ENCODE peak calls at places on chromosomes 6 and 20, in six cellular contexts. I is heart right ventricle; U is lung; Q is CD4-positive, CD25-positive, alpha-beta regulatory T cell; Z is astrocyte; O is left ventricle myocardium inferior. F is an unnamed sample. For H3K4me1, the result is how much of the 10 kb centered on the place peaks cover.

GRCh38 chr6:107337342-107337741 is 122.0 kb downstream of the PDSS2 start:
- DNase-seq in I (no peak), U (no peak), Q (no peak), Z (no peak), O (no peak), F (no peak)

GRCh38 chr6:2111162-2111677 is 134.2 kb downstream of the GMDS start:
- DNase-seq in I (no peak), U (no peak), Q (no peak), Z (peak), O (no peak), F (no peak)

GRCh38 chr6:34004706-34005105 is 141.2 kb downstream of the GRM4 start:
- DNase-seq in I (no peak), U (no peak), Q (no peak), Z (no peak), O (no peak), F (no peak)

GRCh38 chr6:4806308-4807190 is 30.3 kb downstream of the CDYL start:
- DNase-seq in I (no peak), U (no peak), Q (no peak), Z (no peak), O (no peak), F (no peak)

GRCh38 chr6:125222531-125223455 is 69.2 kb downstream of the TPD52L1 start:
- DNase-seq in I (no peak), U (no peak), Q (no peak), Z (no peak), O (no peak), F (no peak)

GRCh38 chr6:139531148-139531547 is 156.7 kb upstream of the CITED2 start:
- DNase-seq in I (no peak), U (no peak), Q (peak), Z (peak), O (no peak), F (no peak)

GRCh38 chr20:18019068-18019467 is 38.6 kb downstream of the OVOL2 start:
- DNase-seq in I (no peak), U (no peak), Q (no peak), Z (no peak), O (no peak), F (no peak)

GRCh38 chr6:134093007-134093573 is 40.7 kb upstream of the SLC2A12 start:
- DNase-seq in I (no peak), U (no peak), Q (no peak), Z (no peak), O (no peak), F (no peak)

GRCh38 chr6:110173506-110174132 is 5.9 kb downstream of the WASF1 start:
- DNase-seq in I (no peak), U (no peak), Q (no peak), Z (peak), O (no peak), F (no peak)

GRCh38 chr6:138465007-138465645 is 34.2 kb downstream of the NHSL1 start:
- DNase-seq in I (no peak), U (no peak), Q (no peak), Z (peak), O (no peak), F (no peak)

GRCh38 chr6:141169419-141169818 is 963.3 kb upstream of the GJE1 start:
- DNase-seq in I (no peak), U (no peak), Q (no peak), Z (peak), O (no peak), F (no peak)

GRCh38 chr20:1327827-1328679 is 886 bp downstream of the SDCBP2 start:
- DNase-seq in I (peak), U (peak), Q (no peak), Z (no peak), O (no peak), F (no peak)

GRCh38 chr6:21003780-21004541 is 469.7 kb downstream of the CDKAL1 start:
- DNase-seq in I (no peak), U (no peak), Q (no peak), Z (peak), O (no peak), F (no peak)

GRCh38 chr20:41306061-41306727 is 11.3 kb downstream of the ZHX3 start:
- DNase-seq in I (no peak), U (no peak), Q (no peak), Z (no peak), O (no peak), F (no peak)

GRCh38 chr6:37512400-37512958 is 12.8 kb upstream of the CCDC167 start:
- DNase-seq in I (no peak), U (no peak), Q (no peak), Z (no peak), O (no peak), F (no peak)
- H3K4me1 ChIP-seq in I (under half), U (under half), Q (half or more), Z (under half), O (under half), F (under half)

GRCh38 chr6:3744211-3744900 is 7.2 kb downstream of the PXDC1 start:
- DNase-seq in I (no peak), U (no peak), Q (no peak), Z (no peak), O (no peak), F (no peak)
- H3K4me1 ChIP-seq in I (half or more), U (under half), Q (under half), Z (half or more), O (half or more), F (half or more)

GRCh38 chr20:63733579-63734081 is 2.8 kb upstream of the LIME1 start:
- DNase-seq in I (no peak), U (no peak), Q (no peak), Z (no peak), O (no peak), F (no peak)
- H3K4me1 ChIP-seq in I (under half), U (under half), Q (half or more), Z (under half), O (under half), F (under half)

GRCh38 chr6:144582939-144583613 is 297.9 kb downstream of the UTRN start:
- DNase-seq in I (peak), U (peak), Q (peak), Z (peak), O (peak), F (peak)

GRCh38 chr6:144580039-144580438 is 294.9 kb downstream of the UTRN start:
- DNase-seq in I (no peak), U (no peak), Q (no peak), Z (no peak), O (no peak), F (no peak)

GRCh38 chr6:144578385-144579350 is 293.5 kb downstream of the UTRN start:
- DNase-seq in I (no peak), U (no peak), Q (no peak), Z (no peak), O (no peak), F (no peak)

GRCh38 chr6:144581807-144582537 is 296.8 kb downstream of the UTRN start:
- DNase-seq in I (peak), U (no peak), Q (no peak), Z (no peak), O (no peak), F (no peak)

DNA sequence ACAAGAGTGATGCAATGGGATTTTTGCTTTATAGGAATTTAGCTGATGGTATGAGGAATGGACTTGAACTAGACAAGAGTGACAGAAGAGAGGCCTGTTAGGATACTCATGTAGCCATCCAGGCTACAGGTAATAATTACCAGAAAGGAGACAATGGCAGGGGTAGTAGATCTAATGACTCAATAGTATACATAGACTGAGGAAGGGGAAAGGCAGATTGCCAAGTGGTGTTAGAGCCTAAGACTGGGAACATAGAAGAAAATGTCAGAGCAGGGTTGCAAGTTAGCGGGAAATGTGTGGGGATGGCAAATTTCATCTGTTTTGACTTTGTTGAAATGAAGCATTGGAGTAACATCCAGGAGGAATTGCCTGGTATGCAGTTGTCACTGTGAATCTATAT is 295.6 kb downstream of the UTRN start:
- DNase-seq in I (no peak), U (no peak), Q (no peak), Z (no peak), O (no peak), F (no peak)
- H3K4me1 ChIP-seq in I (under half), U (under half), Q (under half), Z (under half), O (under half), F (under half)

DNA sequence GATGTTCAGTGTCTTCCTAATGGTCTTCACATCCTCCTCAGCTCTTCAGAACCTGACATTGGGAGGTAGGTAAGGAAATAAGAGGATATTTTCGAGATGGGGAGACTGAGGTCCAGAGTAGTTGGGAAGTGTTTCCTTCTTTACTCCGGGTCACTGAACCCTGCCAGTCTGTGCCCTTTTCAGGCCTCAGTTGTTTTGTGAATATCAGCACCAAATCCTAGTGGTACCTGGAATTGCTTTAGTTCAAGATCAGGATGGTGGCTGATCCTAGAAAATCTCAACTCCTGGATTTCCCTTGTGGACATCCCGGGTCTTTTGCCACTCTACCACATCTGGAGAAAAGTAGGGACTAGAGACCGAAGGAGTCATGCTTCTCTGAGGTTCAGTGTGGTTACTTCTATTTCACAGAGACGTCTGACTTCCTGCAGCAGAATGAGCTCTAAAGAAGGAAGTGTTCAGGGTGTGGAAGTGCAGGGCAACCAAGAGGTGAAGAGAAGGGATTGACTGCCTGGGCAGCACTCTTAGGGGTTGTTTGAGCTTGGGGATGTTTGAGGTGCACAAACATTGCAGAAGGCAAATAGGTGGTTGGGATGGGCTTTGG is 995 bp downstream of the STK4 start:
- DNase-seq in I (no peak), U (no peak), Q (peak), Z (no peak), O (no peak), F (no peak)
- H3K4me1 ChIP-seq in I (under half), U (under half), Q (under half), Z (under half), O (under half), F (under half)